ENCODE peak calls at places on chromosome 11, in nine cellular contexts. M, G, U, H, C, R, F, W and S are unnamed samples. For H3K9me3, the result is how much of the 10 kb centered on the place peaks cover.

GRCh38 chr11:14908214-14908880 is 16.3 kb upstream of the CYP2R1 start:
- DNase-seq in M (peak), G (no peak), U (peak), H (no peak), C (peak), R (no peak), F (no peak), W (peak), S (peak)

GRCh38 chr11:57637626-57638004 is 12.1 kb downstream of the YPEL4 start:
- DNase-seq in M (no peak), G (no peak), U (peak), H (no peak), C (no peak), R (no peak), F (no peak), W (no peak), S (no peak)

GRCh38 chr11:63560506-63561179 is 2.5 kb downstream of the PLAAT2 start:
- DNase-seq in M (no peak), G (peak), U (no peak), H (no peak), C (peak), R (no peak), F (no peak), W (no peak), S (no peak)

GRCh38 chr11:65870307-65870658 is 2.3 kb downstream of the EFEMP2 start:
- DNase-seq in M (no peak), G (no peak), U (no peak), H (no peak), C (no peak), R (no peak), F (no peak), W (no peak), S (no peak)

GRCh38 chr11:87301785-87302540 is 264.2 kb downstream of the TMEM135 start:
- DNase-seq in M (no peak), G (no peak), U (no peak), H (no peak), C (no peak), R (no peak), F (no peak), W (no peak), S (no peak)

GRCh38 chr11:12397953-12398352 is 20.6 kb downstream of the PARVA start:
- DNase-seq in M (no peak), G (peak), U (peak), H (no peak), C (peak), R (no peak), F (peak), W (no peak), S (no peak)

GRCh38 chr11:2507212-2507901 is 62.5 kb downstream of the KCNQ1 start:
- DNase-seq in M (no peak), G (peak), U (no peak), H (no peak), C (no peak), R (no peak), F (no peak), W (peak), S (no peak)

GRCh38 chr11:95121687-95122086 is 32.0 kb downstream of the ENDOD1 start:
- DNase-seq in M (no peak), G (no peak), U (no peak), H (no peak), C (no peak), R (no peak), F (no peak), W (no peak), S (peak)

GRCh38 chr11:12434255-12434654 is 56.9 kb downstream of the PARVA start:
- DNase-seq in M (no peak), G (peak), U (no peak), H (no peak), C (no peak), R (no peak), F (no peak), W (no peak), S (no peak)

GRCh38 chr11:77842451-77843121 is 21.6 kb downstream of the AAMDC start:
- DNase-seq in M (no peak), G (no peak), U (no peak), H (no peak), C (peak), R (no peak), F (no peak), W (no peak), S (no peak)

GRCh38 chr11:77198440-77198849 is 70.4 kb downstream of the MYO7A start:
- DNase-seq in M (peak), G (peak), U (peak), H (no peak), C (peak), R (peak), F (no peak), W (peak), S (peak)

GRCh38 chr11:65575568-65576231 is at the start of gene EHBP1L1:
- DNase-seq in M (peak), G (peak), U (no peak), H (peak), C (peak), R (no peak), F (no peak), W (peak), S (peak)

GRCh38 chr11:62546937-62547625 is 475 bp upstream of the AHNAK start:
- DNase-seq in M (no peak), G (no peak), U (peak), H (no peak), C (peak), R (no peak), F (no peak), W (no peak), S (no peak)

GRCh38 chr11:124643605-124644425 is 21.2 kb downstream of the TBRG1 start:
- DNase-seq in M (no peak), G (no peak), U (no peak), H (no peak), C (no peak), R (no peak), F (peak), W (peak), S (no peak)

GRCh38 chr11:27281740-27282139 is 81.3 kb downstream of the CCDC34 start:
- DNase-seq in M (no peak), G (no peak), U (peak), H (no peak), C (no peak), R (no peak), F (no peak), W (no peak), S (no peak)

GRCh38 chr11:57155400-57155799 is 26.4 kb upstream of the LRRC55 start:
- DNase-seq in M (no peak), G (no peak), U (no peak), H (no peak), C (peak), R (no peak), F (no peak), W (no peak), S (no peak)

GRCh38 chr11:5123802-5124521 is 14.2 kb downstream of the OR52A5 start:
- DNase-seq in M (peak), G (no peak), U (peak), H (no peak), C (peak), R (peak), F (peak), W (peak), S (peak)

GRCh38 chr11:119310682-119311052 is 6.3 kb downstream of the MCAM start:
- DNase-seq in M (no peak), G (no peak), U (no peak), H (no peak), C (no peak), R (no peak), F (no peak), W (no peak), S (no peak)

GRCh38 chr11:65184146-65184545 is 2.4 kb downstream of the CAPN1 start:
- DNase-seq in M (no peak), G (no peak), U (no peak), H (no peak), C (no peak), R (no peak), F (no peak), W (no peak), S (no peak)

GRCh38 chr11:119169272-119169719 is 771 bp downstream of the NLRX1 start:
- DNase-seq in M (peak), G (peak), U (no peak), H (no peak), C (peak), R (peak), F (no peak), W (no peak), S (no peak)

GRCh38 chr11:3867209-3868071 is 12.0 kb downstream of the STIM1 start:
- DNase-seq in M (peak), G (no peak), U (no peak), H (no peak), C (no peak), R (no peak), F (no peak), W (peak), S (no peak)

GRCh38 chr11:69135420-69136363 is 20.0 kb upstream of the SMIM38 start:
- DNase-seq in M (no peak), G (no peak), U (no peak), H (no peak), C (no peak), R (no peak), F (no peak), W (no peak), S (no peak)
- H3K27ac ChIP-seq in M (no peak), G (no peak), U (no peak), H (no peak), C (no peak), R (no peak), F (no peak), W (no peak), S (no peak)

GRCh38 chr11:102561636-102562035 is 31.1 kb upstream of the MMP7 start:
- DNase-seq in M (no peak), G (no peak), U (no peak), H (no peak), C (no peak), R (no peak), F (no peak), W (no peak), S (no peak)
- H3K9me3 ChIP-seq in M (under half), G (under half), U (under half), H (under half), C (under half), R (under half), F (under half), W (under half), S (under half)

GRCh38 chr11:123083623-123084029 is 21.7 kb upstream of the HSPA8 start:
- DNase-seq in M (peak), G (peak), U (peak), H (peak), C (peak), R (no peak), F (peak), W (peak), S (no peak)

GRCh38 chr11:123082977-123083376 is 21.0 kb upstream of the HSPA8 start:
- DNase-seq in M (no peak), G (no peak), U (no peak), H (no peak), C (no peak), R (no peak), F (no peak), W (no peak), S (no peak)

GRCh38 chr11:123085497-123085896 is 23.6 kb upstream of the HSPA8 start:
- DNase-seq in M (no peak), G (no peak), U (no peak), H (no peak), C (no peak), R (no peak), F (no peak), W (no peak), S (no peak)

GRCh38 chr11:123086315-123086714 is 24.4 kb upstream of the HSPA8 start:
- DNase-seq in M (no peak), G (no peak), U (peak), H (no peak), C (no peak), R (no peak), F (no peak), W (no peak), S (no peak)

DNA sequence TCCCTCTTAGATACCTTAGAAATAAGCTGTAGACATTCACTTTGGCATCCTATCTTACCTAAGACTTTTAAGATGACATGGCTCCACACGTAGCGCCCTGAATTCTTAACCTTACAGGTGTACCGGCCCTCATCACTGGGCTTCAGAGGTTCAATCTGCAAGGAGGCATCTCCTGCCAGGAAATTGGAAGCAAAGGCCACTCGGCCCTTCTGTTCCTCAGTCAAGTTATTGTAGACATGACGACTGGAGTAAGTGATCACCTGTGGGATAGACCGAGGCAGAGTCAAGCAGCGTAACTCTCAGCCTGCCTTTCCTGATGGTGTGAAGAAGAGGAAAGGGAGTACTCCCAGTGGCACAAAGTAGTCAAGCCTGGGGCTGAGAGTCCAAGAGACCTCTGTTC is 22.5 kb upstream of the HSPA8 start:
- DNase-seq in M (no peak), G (no peak), U (no peak), H (no peak), C (no peak), R (no peak), F (no peak), W (no peak), S (no peak)
- H3K27ac ChIP-seq in M (no peak), G (peak), U (no peak), H (no peak), C (peak), R (no peak), F (peak), W (no peak), S (no peak)

DNA sequence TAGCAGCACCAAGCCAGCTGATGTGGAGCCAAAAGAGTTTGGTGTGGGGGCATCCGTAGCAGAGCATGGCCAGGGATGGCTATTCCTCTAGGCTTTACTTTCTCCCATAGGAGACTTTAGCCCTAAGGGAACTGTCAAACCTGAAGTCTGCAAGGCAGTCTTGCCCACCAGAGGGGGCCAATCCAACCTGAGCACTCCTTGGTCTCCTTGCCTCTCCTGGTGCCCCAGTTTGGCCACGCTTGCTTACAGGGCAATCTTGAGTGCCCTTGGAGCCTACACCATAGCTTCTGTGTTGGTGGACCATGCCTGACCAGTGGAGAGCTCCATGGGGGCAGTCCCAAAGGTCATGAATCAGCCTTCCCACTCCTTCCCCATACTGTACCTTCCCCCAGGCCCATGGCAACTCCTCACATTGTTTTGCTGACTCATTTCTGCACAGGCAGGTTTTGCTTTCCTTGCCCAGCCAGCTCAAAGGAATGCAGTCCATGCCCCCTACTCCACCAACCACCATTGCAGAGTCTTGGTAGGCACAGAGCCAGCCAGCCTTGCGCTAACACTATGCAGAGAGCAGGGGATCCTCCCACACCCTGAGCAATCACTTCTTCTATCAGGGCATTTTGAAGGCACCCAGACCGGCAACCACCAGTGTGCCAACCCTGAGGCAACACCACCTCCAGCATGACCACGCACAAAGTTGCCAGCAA is 1421.2 kb upstream of the RAG2 start:
- DNase-seq in M (no peak), G (no peak), U (peak), H (no peak), C (peak), R (peak), F (no peak), W (no peak), S (no peak)
- H3K9me3 ChIP-seq in M (under half), G (under half), U (under half), H (under half), C (under half), R (under half), F (under half), W (under half), S (under half)

DNA sequence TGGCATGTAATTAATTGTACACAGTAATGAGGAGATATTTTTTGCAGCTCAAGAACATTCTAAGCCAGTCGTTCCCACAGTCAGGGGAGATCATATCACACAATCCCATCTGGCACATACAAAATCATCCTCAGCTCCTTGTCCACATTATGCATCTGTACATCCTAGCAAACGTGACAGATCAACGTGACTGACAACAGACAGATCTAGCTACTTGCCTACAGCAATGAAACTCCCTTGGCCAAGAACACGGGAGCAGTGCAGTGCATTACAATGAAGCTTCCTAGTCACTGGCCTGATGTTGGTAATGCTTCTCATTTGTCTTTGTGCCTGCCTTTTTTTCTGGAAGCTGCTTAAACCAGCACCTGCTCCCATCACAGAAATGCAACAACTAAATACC is 24.5 kb upstream of the GUCY1A2 start:
- DNase-seq in M (no peak), G (no peak), U (no peak), H (no peak), C (no peak), R (no peak), F (no peak), W (no peak), S (no peak)
- H3K27ac ChIP-seq in M (no peak), G (no peak), U (no peak), H (no peak), C (no peak), R (no peak), F (no peak), W (no peak), S (no peak)

GRCh38 chr11:1414650-1415049 is 24.9 kb downstream of the BRSK2 start:
- DNase-seq in M (no peak), G (no peak), U (no peak), H (no peak), C (no peak), R (no peak), F (no peak), W (no peak), S (no peak)
- H3K9me3 ChIP-seq in M (under half), G (under half), U (under half), H (under half), C (under half), R (under half), F (half or more), W (under half), S (under half)

GRCh38 chr11:6634534-6634933 is 15.3 kb upstream of the TPP1 start:
- DNase-seq in M (no peak), G (no peak), U (no peak), H (no peak), C (no peak), R (no peak), F (no peak), W (no peak), S (no peak)

GRCh38 chr11:6631356-6631890 is 12.2 kb upstream of the TPP1 start:
- DNase-seq in M (no peak), G (no peak), U (no peak), H (no peak), C (no peak), R (no peak), F (no peak), W (no peak), S (no peak)

GRCh38 chr11:6632116-6633073 is 13.2 kb upstream of the TPP1 start:
- DNase-seq in M (no peak), G (no peak), U (no peak), H (no peak), C (no peak), R (no peak), F (no peak), W (no peak), S (no peak)

GRCh38 chr11:6635082-6635932 is 16.1 kb upstream of the TPP1 start:
- DNase-seq in M (peak), G (peak), U (peak), H (no peak), C (no peak), R (no peak), F (no peak), W (peak), S (no peak)

GRCh38 chr11:6633422-6634408 is 14.5 kb upstream of the TPP1 start:
- DNase-seq in M (no peak), G (no peak), U (no peak), H (no peak), C (no peak), R (no peak), F (no peak), W (no peak), S (no peak)
- H3K27ac ChIP-seq in M (no peak), G (no peak), U (no peak), H (no peak), C (no peak), R (no peak), F (no peak), W (no peak), S (no peak)

DNA sequence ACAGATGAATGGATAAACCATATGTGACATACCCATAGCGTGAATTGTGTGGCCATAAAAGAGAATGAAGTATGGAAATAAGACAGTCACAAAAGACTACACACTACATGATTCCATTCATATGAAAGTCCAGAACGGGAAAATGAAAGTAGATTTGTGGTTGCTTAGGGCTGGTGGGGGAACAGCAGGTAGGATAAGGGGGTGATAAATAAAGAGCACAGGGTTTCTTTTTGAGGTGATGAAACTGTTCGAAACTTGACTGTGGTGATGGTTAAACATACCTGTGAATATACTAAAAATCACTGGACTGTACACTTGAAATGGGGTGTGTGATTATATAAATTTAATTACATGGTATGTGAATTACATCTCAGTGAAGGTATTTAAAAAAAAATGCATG is 16.9 kb downstream of the TMEM123 start:
- DNase-seq in M (no peak), G (no peak), U (no peak), H (no peak), C (no peak), R (no peak), F (no peak), W (no peak), S (no peak)
- H3K9me3 ChIP-seq in M (under half), G (under half), U (under half), H (under half), C (under half), R (under half), F (under half), W (under half), S (under half)